ENCODE peak calls at places on chromosomes 6 and 20, in nine cellular contexts. W, F, C, R, E, O, X, I and L are unnamed samples.

GRCh38 chr20:4326194-4327065 is 311.1 kb upstream of the RNF24 start:
- DNase-seq in O (no peak), X (no peak), R (no peak), E (no peak), W (no peak), F (no peak), C (no peak), I (peak), L (no peak)

GRCh38 chr20:62087632-62088031 is 22.0 kb upstream of the TAF4 start:
- DNase-seq in E (no peak), X (no peak), C (no peak), R (no peak), I (no peak), O (no peak), W (no peak), F (no peak), L (no peak)

GRCh38 chr20:19275630-19276071 is 63.2 kb downstream of the SLC24A3 start:
- DNase-seq in O (no peak), R (peak), E (peak), W (no peak), I (peak), F (peak), C (no peak), X (peak), L (peak)

GRCh38 chr20:7682916-7683315 is 257.3 kb downstream of the HAO1 start:
- DNase-seq in I (no peak), R (no peak), O (no peak), F (no peak), X (no peak), W (no peak), E (no peak), C (no peak), L (no peak)

GRCh38 chr6:109978174-109979032 is at the start of gene GPR6:
- DNase-seq in I (peak), O (peak), E (peak), W (no peak), C (peak), R (peak), F (peak), X (peak), L (peak)

GRCh38 chr6:14228571-14228970 is 111.0 kb downstream of the CD83 start:
- DNase-seq in I (peak), E (no peak), X (no peak), R (no peak), C (no peak), O (no peak), F (no peak), W (no peak), L (no peak)

GRCh38 chr6:129683606-129684322 is 26.2 kb downstream of the ARHGAP18 start:
- DNase-seq in O (peak), W (peak), X (peak), C (peak), R (peak), I (peak), F (peak), E (peak), L (peak)

GRCh38 chr20:48052492-48052870 is 267.2 kb upstream of the SULF2 start:
- DNase-seq in I (no peak), W (no peak), E (no peak), F (no peak), O (no peak), C (no peak), X (no peak), R (no peak), L (no peak)

GRCh38 chr6:149963462-149964242 is at the start of gene ULBP1:
- DNase-seq in C (peak), O (peak), I (peak), R (peak), F (peak), X (no peak), E (peak), W (peak), L (peak)

GRCh38 chr6:36029464-36029863 is 1.9 kb downstream of the MAPK14 start:
- DNase-seq in W (no peak), I (no peak), C (no peak), R (no peak), X (no peak), E (no peak), F (no peak), O (no peak), L (no peak)

GRCh38 chr20:17727351-17727750 is 27.6 kb downstream of the BANF2 start:
- DNase-seq in C (no peak), R (no peak), I (no peak), O (no peak), F (peak), W (no peak), X (no peak), E (no peak), L (no peak)

GRCh38 chr6:74597266-74597665 is 608.6 kb downstream of the COL12A1 start:
- DNase-seq in O (no peak), R (no peak), E (no peak), X (no peak), W (no peak), F (no peak), I (no peak), C (no peak), L (no peak)

GRCh38 chr20:57432480-57432873 is 41.3 kb downstream of the RBM38 start:
- DNase-seq in I (no peak), X (no peak), O (no peak), W (no peak), E (peak), F (no peak), C (no peak), R (no peak), L (no peak)

GRCh38 chr6:141963543-141964295 is 169.0 kb upstream of the GJE1 start:
- DNase-seq in E (no peak), O (no peak), W (no peak), C (no peak), F (no peak), R (no peak), I (no peak), X (no peak), L (no peak)

GRCh38 chr20:25280051-25280573 is 32.2 kb downstream of the PYGB start:
- DNase-seq in C (no peak), I (peak), W (no peak), R (peak), E (peak), F (peak), X (peak), O (no peak), L (no peak)

GRCh38 chr6:20661721-20662120 is 127.5 kb downstream of the CDKAL1 start:
- DNase-seq in E (no peak), X (no peak), W (no peak), F (no peak), C (no peak), O (no peak), I (no peak), R (no peak), L (no peak)

GRCh38 chr6:121612916-121613315 is 177.5 kb downstream of the GJA1 start:
- DNase-seq in I (no peak), C (no peak), O (no peak), R (no peak), W (no peak), F (no peak), E (no peak), X (no peak), L (no peak)

GRCh38 chr20:34180460-34181108 is 60.6 kb upstream of the ASIP start:
- DNase-seq in C (no peak), O (no peak), X (no peak), R (no peak), F (no peak), W (no peak), E (no peak), I (no peak), L (no peak)

GRCh38 chr20:38680492-38681118 is 43.7 kb upstream of the SLC32A1 start:
- DNase-seq in E (no peak), W (no peak), R (no peak), O (peak), I (no peak), F (no peak), C (no peak), X (no peak), L (no peak)